ENCODE peak calls at places on chromosomes 16 and 17, in five cellular contexts. O is stimulated activated CD4-positive, alpha-beta T cell treated with anti-CD3 and anti-CD28 coated beads, Interleukin-2, amount 100 ng/mL, for 4 hours; Q is activated gamma-delta T cell treated with Interleukin-2 at 50 U/mL for 16 hours; E is SW480; R is uterus. H is an unnamed sample.

GRCh38 chr17:41782142-41782541 is 4.4 kb downstream of the JUP start:
- DNase-seq in E (no peak), R (peak; percentile 47), Q (no peak), O (no peak), H (no peak)

GRCh38 chr16:76474048-76474447 is 196.8 kb downstream of the CNTNAP4 start:
- DNase-seq in O (no peak), E (no peak), R (no peak), Q (no peak), H (no peak)

GRCh38 chr16:31072540-31073072 is 1.4 kb downstream of the ZNF668 start:
- DNase-seq in Q (no peak), O (no peak), R (no peak), E (no peak), H (peak; percentile 26)

GRCh38 chr17:45018514-45019176 is 32.8 kb downstream of the DCAKD start:
- DNase-seq in E (no peak), R (no peak), O (no peak), Q (no peak), H (no peak)

GRCh38 chr16:66409156-66409555 is 17.9 kb upstream of the BEAN1 start:
- DNase-seq in R (no peak), Q (no peak), O (no peak), E (peak; percentile 49), H (no peak)

GRCh38 chr16:65908568-65908967 is 457.9 kb upstream of the CDH5 start:
- DNase-seq in O (no peak), Q (no peak), R (no peak), E (no peak), H (peak; percentile 24)

GRCh38 chr16:17372383-17372782 is 98.4 kb downstream of the XYLT1 start:
- DNase-seq in R (no peak), Q (no peak), O (no peak), E (no peak), H (no peak)

GRCh38 chr16:57574646-57575467 is 32.4 kb downstream of the ADGRG5 start:
- DNase-seq in E (no peak), Q (no peak), O (no peak), R (no peak), H (no peak)

H was measured in pons.